ENCODE peak calls at places on chromosomes 11 and 22, in nine cellular contexts. One of them, this sample, is unnamed.

GRCh38 chr11:11252403-11252802 is 100.6 kb downstream of the CSNK2A3 start:
- DNase-seq in HAP-1: no peak
- DNase-seq in stimulated activated CD8-positive, alpha-beta memory T cell treated with anti-CD3 and anti-CD28 coated beads, Interleukin-4, amount 100 ng/mL, for 4 hours: no peak
- DNase-seq in islet precursor cell: peak
- DNase-seq in kidney glomerular epithelial cell: no peak
- DNase-seq in stimulated activated CD4-positive, alpha-beta T cell treated with anti-CD3 and anti-CD28 coated beads, Interleukin-15, amount 100 ng/mL, for 24 hours: no peak
- DNase-seq in endothelial cell: no peak
- DNase-seq in H4: no peak
- DNase-seq in SJSA1: no peak
- DNase-seq in this sample: no peak

GRCh38 chr11:74490945-74491344 is 2.6 kb downstream of the LIPT2 start:
- DNase-seq in kidney glomerular epithelial cell: no peak
- DNase-seq in stimulated activated CD8-positive, alpha-beta memory T cell treated with anti-CD3 and anti-CD28 coated beads, Interleukin-4, amount 100 ng/mL, for 4 hours: no peak
- DNase-seq in SJSA1: no peak
- DNase-seq in islet precursor cell: no peak
- DNase-seq in HAP-1: no peak
- DNase-seq in H4: no peak
- DNase-seq in stimulated activated CD4-positive, alpha-beta T cell treated with anti-CD3 and anti-CD28 coated beads, Interleukin-15, amount 100 ng/mL, for 24 hours: no peak
- DNase-seq in endothelial cell: no peak
- DNase-seq in this sample: no peak

GRCh38 chr11:27717801-27718229 is 17.6 kb upstream of the BDNF start:
- DNase-seq in endothelial cell: no peak
- DNase-seq in SJSA1: no peak
- DNase-seq in HAP-1: no peak
- DNase-seq in kidney glomerular epithelial cell: no peak
- DNase-seq in H4: no peak
- DNase-seq in islet precursor cell: no peak
- DNase-seq in stimulated activated CD4-positive, alpha-beta T cell treated with anti-CD3 and anti-CD28 coated beads, Interleukin-15, amount 100 ng/mL, for 24 hours: no peak
- DNase-seq in stimulated activated CD8-positive, alpha-beta memory T cell treated with anti-CD3 and anti-CD28 coated beads, Interleukin-4, amount 100 ng/mL, for 4 hours: no peak
- DNase-seq in this sample: peak

GRCh38 chr22:43840851-43841250 is 21.5 kb downstream of the SULT4A1 start:
- DNase-seq in HAP-1: no peak
- DNase-seq in stimulated activated CD4-positive, alpha-beta T cell treated with anti-CD3 and anti-CD28 coated beads, Interleukin-15, amount 100 ng/mL, for 24 hours: no peak
- DNase-seq in SJSA1: no peak
- DNase-seq in kidney glomerular epithelial cell: no peak
- DNase-seq in H4: no peak
- DNase-seq in islet precursor cell: no peak
- DNase-seq in endothelial cell: no peak
- DNase-seq in stimulated activated CD8-positive, alpha-beta memory T cell treated with anti-CD3 and anti-CD28 coated beads, Interleukin-4, amount 100 ng/mL, for 4 hours: no peak
- DNase-seq in this sample: no peak

GRCh38 chr11:118618991-118619375 is 11.6 kb downstream of the PHLDB1 start:
- DNase-seq in stimulated activated CD8-positive, alpha-beta memory T cell treated with anti-CD3 and anti-CD28 coated beads, Interleukin-4, amount 100 ng/mL, for 4 hours: no peak
- DNase-seq in SJSA1: peak
- DNase-seq in H4: peak
- DNase-seq in kidney glomerular epithelial cell: peak
- DNase-seq in endothelial cell: no peak
- DNase-seq in HAP-1: no peak
- DNase-seq in stimulated activated CD4-positive, alpha-beta T cell treated with anti-CD3 and anti-CD28 coated beads, Interleukin-15, amount 100 ng/mL, for 24 hours: no peak
- DNase-seq in islet precursor cell: peak
- DNase-seq in this sample: peak

GRCh38 chr22:20043057-20043996 is 22.4 kb downstream of the TANGO2 start:
- DNase-seq in stimulated activated CD4-positive, alpha-beta T cell treated with anti-CD3 and anti-CD28 coated beads, Interleukin-15, amount 100 ng/mL, for 24 hours: no peak
- DNase-seq in endothelial cell: no peak
- DNase-seq in kidney glomerular epithelial cell: no peak
- DNase-seq in HAP-1: no peak
- DNase-seq in SJSA1: peak
- DNase-seq in stimulated activated CD8-positive, alpha-beta memory T cell treated with anti-CD3 and anti-CD28 coated beads, Interleukin-4, amount 100 ng/mL, for 4 hours: no peak
- DNase-seq in H4: no peak
- DNase-seq in islet precursor cell: no peak
- DNase-seq in this sample: no peak

GRCh38 chr22:49643998-49644397 is 183.7 kb downstream of the BRD1 start:
- DNase-seq in stimulated activated CD8-positive, alpha-beta memory T cell treated with anti-CD3 and anti-CD28 coated beads, Interleukin-4, amount 100 ng/mL, for 4 hours: no peak
- DNase-seq in HAP-1: no peak
- DNase-seq in endothelial cell: no peak
- DNase-seq in H4: no peak
- DNase-seq in stimulated activated CD4-positive, alpha-beta T cell treated with anti-CD3 and anti-CD28 coated beads, Interleukin-15, amount 100 ng/mL, for 24 hours: no peak
- DNase-seq in islet precursor cell: no peak
- DNase-seq in SJSA1: no peak
- DNase-seq in kidney glomerular epithelial cell: no peak
- DNase-seq in this sample: no peak

GRCh38 chr11:120337896-120338840 is 2.0 kb downstream of the ARHGEF12 start:
- DNase-seq in SJSA1: no peak
- DNase-seq in HAP-1: peak
- DNase-seq in kidney glomerular epithelial cell: no peak
- DNase-seq in stimulated activated CD8-positive, alpha-beta memory T cell treated with anti-CD3 and anti-CD28 coated beads, Interleukin-4, amount 100 ng/mL, for 4 hours: no peak
- DNase-seq in H4: no peak
- DNase-seq in endothelial cell: no peak
- DNase-seq in stimulated activated CD4-positive, alpha-beta T cell treated with anti-CD3 and anti-CD28 coated beads, Interleukin-15, amount 100 ng/mL, for 24 hours: no peak
- DNase-seq in islet precursor cell: no peak
- DNase-seq in this sample: no peak

GRCh38 chr11:57896641-57897145 is 127.0 kb upstream of the OR9Q1 start:
- DNase-seq in stimulated activated CD4-positive, alpha-beta T cell treated with anti-CD3 and anti-CD28 coated beads, Interleukin-15, amount 100 ng/mL, for 24 hours: no peak
- DNase-seq in kidney glomerular epithelial cell: no peak
- DNase-seq in islet precursor cell: no peak
- DNase-seq in endothelial cell: no peak
- DNase-seq in H4: peak
- DNase-seq in stimulated activated CD8-positive, alpha-beta memory T cell treated with anti-CD3 and anti-CD28 coated beads, Interleukin-4, amount 100 ng/mL, for 4 hours: no peak
- DNase-seq in SJSA1: no peak
- DNase-seq in HAP-1: no peak
- DNase-seq in this sample: no peak

GRCh38 chr11:11987503-11988022 is 20.9 kb downstream of the DKK3 start:
- DNase-seq in H4: peak
- DNase-seq in endothelial cell: no peak
- DNase-seq in HAP-1: no peak
- DNase-seq in stimulated activated CD4-positive, alpha-beta T cell treated with anti-CD3 and anti-CD28 coated beads, Interleukin-15, amount 100 ng/mL, for 24 hours: no peak
- DNase-seq in stimulated activated CD8-positive, alpha-beta memory T cell treated with anti-CD3 and anti-CD28 coated beads, Interleukin-4, amount 100 ng/mL, for 4 hours: no peak
- DNase-seq in islet precursor cell: peak
- DNase-seq in SJSA1: peak
- DNase-seq in kidney glomerular epithelial cell: no peak
- DNase-seq in this sample: peak

GRCh38 chr11:122253541-122254317 is 137.7 kb upstream of the BLID start:
- DNase-seq in H4: no peak
- DNase-seq in endothelial cell: no peak
- DNase-seq in HAP-1: peak
- DNase-seq in kidney glomerular epithelial cell: no peak
- DNase-seq in islet precursor cell: no peak
- DNase-seq in SJSA1: no peak
- DNase-seq in stimulated activated CD8-positive, alpha-beta memory T cell treated with anti-CD3 and anti-CD28 coated beads, Interleukin-4, amount 100 ng/mL, for 4 hours: no peak
- DNase-seq in stimulated activated CD4-positive, alpha-beta T cell treated with anti-CD3 and anti-CD28 coated beads, Interleukin-15, amount 100 ng/mL, for 24 hours: no peak
- DNase-seq in this sample: peak

GRCh38 chr22:31474743-31475142 is 14.9 kb downstream of the EIF4ENIF1 start:
- DNase-seq in SJSA1: no peak
- DNase-seq in endothelial cell: no peak
- DNase-seq in stimulated activated CD4-positive, alpha-beta T cell treated with anti-CD3 and anti-CD28 coated beads, Interleukin-15, amount 100 ng/mL, for 24 hours: no peak
- DNase-seq in HAP-1: no peak
- DNase-seq in islet precursor cell: no peak
- DNase-seq in kidney glomerular epithelial cell: peak
- DNase-seq in H4: no peak
- DNase-seq in stimulated activated CD8-positive, alpha-beta memory T cell treated with anti-CD3 and anti-CD28 coated beads, Interleukin-4, amount 100 ng/mL, for 4 hours: no peak
- DNase-seq in this sample: peak

GRCh38 chr22:22199634-22200033 is 45.0 kb upstream of the VPREB1 start:
- DNase-seq in islet precursor cell: no peak
- DNase-seq in stimulated activated CD4-positive, alpha-beta T cell treated with anti-CD3 and anti-CD28 coated beads, Interleukin-15, amount 100 ng/mL, for 24 hours: no peak
- DNase-seq in kidney glomerular epithelial cell: no peak
- DNase-seq in SJSA1: no peak
- DNase-seq in HAP-1: no peak
- DNase-seq in endothelial cell: no peak
- DNase-seq in H4: no peak
- DNase-seq in stimulated activated CD8-positive, alpha-beta memory T cell treated with anti-CD3 and anti-CD28 coated beads, Interleukin-4, amount 100 ng/mL, for 4 hours: no peak
- DNase-seq in this sample: no peak

GRCh38 chr11:123654566-123655081 is at the start of gene SCN3B:
- DNase-seq in stimulated activated CD8-positive, alpha-beta memory T cell treated with anti-CD3 and anti-CD28 coated beads, Interleukin-4, amount 100 ng/mL, for 4 hours: no peak
- DNase-seq in HAP-1: peak
- DNase-seq in islet precursor cell: peak
- DNase-seq in endothelial cell: peak
- DNase-seq in SJSA1: peak
- DNase-seq in stimulated activated CD4-positive, alpha-beta T cell treated with anti-CD3 and anti-CD28 coated beads, Interleukin-15, amount 100 ng/mL, for 24 hours: peak
- DNase-seq in kidney glomerular epithelial cell: peak
- DNase-seq in H4: peak
- DNase-seq in this sample: peak

GRCh38 chr11:65492637-65493366 is 6.0 kb upstream of the MALAT1 start:
- DNase-seq in stimulated activated CD4-positive, alpha-beta T cell treated with anti-CD3 and anti-CD28 coated beads, Interleukin-15, amount 100 ng/mL, for 24 hours: peak
- DNase-seq in SJSA1: peak
- DNase-seq in endothelial cell: no peak
- DNase-seq in stimulated activated CD8-positive, alpha-beta memory T cell treated with anti-CD3 and anti-CD28 coated beads, Interleukin-4, amount 100 ng/mL, for 4 hours: no peak
- DNase-seq in H4: peak
- DNase-seq in kidney glomerular epithelial cell: no peak
- DNase-seq in HAP-1: no peak
- DNase-seq in islet precursor cell: peak
- DNase-seq in this sample: peak

GRCh38 chr11:75508051-75508561 is 17.6 kb downstream of the GDPD5 start:
- DNase-seq in stimulated activated CD4-positive, alpha-beta T cell treated with anti-CD3 and anti-CD28 coated beads, Interleukin-15, amount 100 ng/mL, for 24 hours: peak
- DNase-seq in islet precursor cell: no peak
- DNase-seq in kidney glomerular epithelial cell: no peak
- DNase-seq in H4: no peak
- DNase-seq in HAP-1: no peak
- DNase-seq in endothelial cell: no peak
- DNase-seq in SJSA1: no peak
- DNase-seq in stimulated activated CD8-positive, alpha-beta memory T cell treated with anti-CD3 and anti-CD28 coated beads, Interleukin-4, amount 100 ng/mL, for 4 hours: no peak
- DNase-seq in this sample: no peak

GRCh38 chr11:114818382-114818781 is 140.1 kb downstream of the NXPE2 start:
- DNase-seq in stimulated activated CD4-positive, alpha-beta T cell treated with anti-CD3 and anti-CD28 coated beads, Interleukin-15, amount 100 ng/mL, for 24 hours: no peak
- DNase-seq in H4: no peak
- DNase-seq in HAP-1: no peak
- DNase-seq in stimulated activated CD8-positive, alpha-beta memory T cell treated with anti-CD3 and anti-CD28 coated beads, Interleukin-4, amount 100 ng/mL, for 4 hours: no peak
- DNase-seq in endothelial cell: no peak
- DNase-seq in SJSA1: no peak
- DNase-seq in kidney glomerular epithelial cell: no peak
- DNase-seq in islet precursor cell: no peak
- DNase-seq in this sample: no peak

GRCh38 chr11:103295704-103296103 is 186.5 kb downstream of the DYNC2H1 start:
- DNase-seq in SJSA1: no peak
- DNase-seq in islet precursor cell: no peak
- DNase-seq in HAP-1: no peak
- DNase-seq in H4: no peak
- DNase-seq in endothelial cell: no peak
- DNase-seq in stimulated activated CD8-positive, alpha-beta memory T cell treated with anti-CD3 and anti-CD28 coated beads, Interleukin-4, amount 100 ng/mL, for 4 hours: no peak
- DNase-seq in kidney glomerular epithelial cell: no peak
- DNase-seq in stimulated activated CD4-positive, alpha-beta T cell treated with anti-CD3 and anti-CD28 coated beads, Interleukin-15, amount 100 ng/mL, for 24 hours: no peak
- DNase-seq in this sample: no peak

GRCh38 chr11:1982908-1983600 is 14.6 kb downstream of the H19 start:
- DNase-seq in kidney glomerular epithelial cell: no peak
- DNase-seq in SJSA1: no peak
- DNase-seq in H4: no peak
- DNase-seq in stimulated activated CD8-positive, alpha-beta memory T cell treated with anti-CD3 and anti-CD28 coated beads, Interleukin-4, amount 100 ng/mL, for 4 hours: no peak
- DNase-seq in stimulated activated CD4-positive, alpha-beta T cell treated with anti-CD3 and anti-CD28 coated beads, Interleukin-15, amount 100 ng/mL, for 24 hours: no peak
- DNase-seq in islet precursor cell: no peak
- DNase-seq in HAP-1: no peak
- DNase-seq in endothelial cell: no peak
- DNase-seq in this sample: no peak

GRCh38 chr11:88474655-88475054 is 137.1 kb upstream of the CTSC start:
- DNase-seq in kidney glomerular epithelial cell: no peak
- DNase-seq in SJSA1: no peak
- DNase-seq in stimulated activated CD4-positive, alpha-beta T cell treated with anti-CD3 and anti-CD28 coated beads, Interleukin-15, amount 100 ng/mL, for 24 hours: no peak
- DNase-seq in islet precursor cell: no peak
- DNase-seq in H4: no peak
- DNase-seq in endothelial cell: no peak
- DNase-seq in HAP-1: no peak
- DNase-seq in stimulated activated CD8-positive, alpha-beta memory T cell treated with anti-CD3 and anti-CD28 coated beads, Interleukin-4, amount 100 ng/mL, for 4 hours: no peak
- DNase-seq in this sample: no peak

GRCh38 chr11:124475265-124475664 is 29.8 kb upstream of the OR8B8 start:
- DNase-seq in SJSA1: no peak
- DNase-seq in stimulated activated CD8-positive, alpha-beta memory T cell treated with anti-CD3 and anti-CD28 coated beads, Interleukin-4, amount 100 ng/mL, for 4 hours: no peak
- DNase-seq in endothelial cell: no peak
- DNase-seq in islet precursor cell: no peak
- DNase-seq in H4: no peak
- DNase-seq in HAP-1: no peak
- DNase-seq in kidney glomerular epithelial cell: no peak
- DNase-seq in stimulated activated CD4-positive, alpha-beta T cell treated with anti-CD3 and anti-CD28 coated beads, Interleukin-15, amount 100 ng/mL, for 24 hours: no peak
- DNase-seq in this sample: no peak

GRCh38 chr11:43419460-43419859 is 60.7 kb downstream of the TTC17 start:
- DNase-seq in SJSA1: no peak
- DNase-seq in stimulated activated CD4-positive, alpha-beta T cell treated with anti-CD3 and anti-CD28 coated beads, Interleukin-15, amount 100 ng/mL, for 24 hours: peak
- DNase-seq in stimulated activated CD8-positive, alpha-beta memory T cell treated with anti-CD3 and anti-CD28 coated beads, Interleukin-4, amount 100 ng/mL, for 4 hours: no peak
- DNase-seq in endothelial cell: peak
- DNase-seq in kidney glomerular epithelial cell: peak
- DNase-seq in H4: peak
- DNase-seq in islet precursor cell: no peak
- DNase-seq in HAP-1: peak
- DNase-seq in this sample: peak

GRCh38 chr11:15707971-15708370 is 593.2 kb downstream of the INSC start:
- DNase-seq in HAP-1: no peak
- DNase-seq in stimulated activated CD4-positive, alpha-beta T cell treated with anti-CD3 and anti-CD28 coated beads, Interleukin-15, amount 100 ng/mL, for 24 hours: no peak
- DNase-seq in endothelial cell: no peak
- DNase-seq in H4: peak
- DNase-seq in islet precursor cell: no peak
- DNase-seq in SJSA1: peak
- DNase-seq in stimulated activated CD8-positive, alpha-beta memory T cell treated with anti-CD3 and anti-CD28 coated beads, Interleukin-4, amount 100 ng/mL, for 4 hours: no peak
- DNase-seq in kidney glomerular epithelial cell: no peak
- DNase-seq in this sample: peak

GRCh38 chr22:31347251-31348008 is 1.3 kb upstream of the PATZ1 start:
- DNase-seq in endothelial cell: peak
- DNase-seq in HAP-1: peak
- DNase-seq in H4: no peak
- DNase-seq in islet precursor cell: peak
- DNase-seq in stimulated activated CD4-positive, alpha-beta T cell treated with anti-CD3 and anti-CD28 coated beads, Interleukin-15, amount 100 ng/mL, for 24 hours: peak
- DNase-seq in stimulated activated CD8-positive, alpha-beta memory T cell treated with anti-CD3 and anti-CD28 coated beads, Interleukin-4, amount 100 ng/mL, for 4 hours: no peak
- DNase-seq in kidney glomerular epithelial cell: peak
- DNase-seq in SJSA1: peak
- DNase-seq in this sample: peak

GRCh38 chr11:65121447-65121864 is 478 bp downstream of the FAU start:
- DNase-seq in kidney glomerular epithelial cell: no peak
- DNase-seq in HAP-1: no peak
- DNase-seq in H4: no peak
- DNase-seq in stimulated activated CD4-positive, alpha-beta T cell treated with anti-CD3 and anti-CD28 coated beads, Interleukin-15, amount 100 ng/mL, for 24 hours: peak
- DNase-seq in endothelial cell: peak
- DNase-seq in SJSA1: peak
- DNase-seq in stimulated activated CD8-positive, alpha-beta memory T cell treated with anti-CD3 and anti-CD28 coated beads, Interleukin-4, amount 100 ng/mL, for 4 hours: no peak
- DNase-seq in islet precursor cell: peak
- DNase-seq in this sample: peak

This sample was measured in foreskin fibroblast.